ENCODE peak calls at places on chromosome 12, in six cellular contexts. One of them, this sample, is unnamed.

GRCh38 chr12:66217342-66217929 is 28.4 kb downstream of the IRAK3 start:
- DNase-seq in small intestine: no peak
- DNase-seq in Jurkat, Clone E6-1: no peak
- DNase-seq in brain microvascular endothelial cell: no peak
- DNase-seq in choroid plexus epithelial cell: no peak
- DNase-seq in mesendoderm: no peak
- DNase-seq in this sample: no peak

GRCh38 chr12:130441771-130442760 is 104.4 kb downstream of the PIWIL1 start:
- DNase-seq in small intestine: no peak
- DNase-seq in Jurkat, Clone E6-1: no peak
- DNase-seq in brain microvascular endothelial cell: no peak
- DNase-seq in choroid plexus epithelial cell: no peak
- DNase-seq in mesendoderm: no peak
- DNase-seq in this sample: no peak

GRCh38 chr12:57107456-57107855 is 3.7 kb downstream of the STAT6 start:
- DNase-seq in small intestine: no peak
- DNase-seq in Jurkat, Clone E6-1: no peak
- DNase-seq in brain microvascular endothelial cell: no peak
- DNase-seq in choroid plexus epithelial cell: no peak
- DNase-seq in mesendoderm: no peak
- DNase-seq in this sample: no peak

GRCh38 chr12:46775796-46776195 is 50.0 kb downstream of the SLC38A4 start:
- DNase-seq in small intestine: no peak
- DNase-seq in Jurkat, Clone E6-1: no peak
- DNase-seq in brain microvascular endothelial cell: no peak
- DNase-seq in choroid plexus epithelial cell: no peak
- DNase-seq in mesendoderm: no peak
- DNase-seq in this sample: no peak

GRCh38 chr12:54413284-54414190 is 5.5 kb downstream of the ITGA5 start:
- DNase-seq in small intestine: peak
- DNase-seq in Jurkat, Clone E6-1: peak
- DNase-seq in brain microvascular endothelial cell: peak
- DNase-seq in choroid plexus epithelial cell: peak
- DNase-seq in mesendoderm: peak
- DNase-seq in this sample: no peak

GRCh38 chr12:64082866-64083268 is 139.2 kb downstream of the KICS2 start:
- DNase-seq in small intestine: no peak
- DNase-seq in Jurkat, Clone E6-1: no peak
- DNase-seq in brain microvascular endothelial cell: no peak
- DNase-seq in choroid plexus epithelial cell: no peak
- DNase-seq in mesendoderm: no peak
- DNase-seq in this sample: no peak

GRCh38 chr12:54935235-54935951 is 49.2 kb downstream of the TESPA1 start:
- DNase-seq in small intestine: peak
- DNase-seq in Jurkat, Clone E6-1: peak
- DNase-seq in brain microvascular endothelial cell: peak
- DNase-seq in choroid plexus epithelial cell: peak
- DNase-seq in mesendoderm: peak
- DNase-seq in this sample: peak

GRCh38 chr12:131084341-131085011 is 130.8 kb downstream of the ADGRD1 start:
- DNase-seq in small intestine: no peak
- DNase-seq in Jurkat, Clone E6-1: no peak
- DNase-seq in brain microvascular endothelial cell: no peak
- DNase-seq in choroid plexus epithelial cell: no peak
- DNase-seq in mesendoderm: no peak
- DNase-seq in this sample: no peak

GRCh38 chr12:80778005-80778541 is 61.4 kb downstream of the MYF5 start:
- DNase-seq in small intestine: peak
- DNase-seq in Jurkat, Clone E6-1: peak
- DNase-seq in brain microvascular endothelial cell: peak
- DNase-seq in choroid plexus epithelial cell: peak
- DNase-seq in mesendoderm: no peak
- DNase-seq in this sample: peak

GRCh38 chr12:51307655-51308593 is 16.1 kb downstream of the BIN2 start:
- DNase-seq in small intestine: peak
- DNase-seq in Jurkat, Clone E6-1: no peak
- DNase-seq in brain microvascular endothelial cell: peak
- DNase-seq in choroid plexus epithelial cell: peak
- DNase-seq in mesendoderm: no peak
- DNase-seq in this sample: peak

DNA sequence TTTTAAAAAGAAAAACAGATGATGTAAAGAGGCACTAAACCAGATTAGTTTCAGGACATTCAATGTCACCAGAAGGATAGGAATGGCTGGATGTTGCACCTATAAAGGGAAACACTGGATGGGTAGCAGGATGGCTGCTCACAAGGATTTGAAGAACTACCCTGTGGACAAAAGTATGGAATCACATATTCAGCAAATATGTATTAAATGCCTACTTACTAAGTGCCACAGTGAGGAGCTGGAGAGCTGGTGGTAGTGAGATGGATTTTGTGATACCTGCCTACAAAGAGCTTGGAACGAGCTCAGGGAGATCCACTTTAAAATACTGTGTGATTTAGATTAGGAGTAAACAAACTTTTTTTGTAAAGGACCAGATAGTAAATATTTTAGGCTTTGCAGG is 316.2 kb downstream of the PAWR start:
- DNase-seq in small intestine: no peak
- DNase-seq in Jurkat, Clone E6-1: no peak
- DNase-seq in brain microvascular endothelial cell: no peak
- DNase-seq in choroid plexus epithelial cell: no peak
- DNase-seq in mesendoderm: peak
- DNase-seq in this sample: no peak
- H3K4me3 ChIP-seq in small intestine: no peak
- H3K4me3 ChIP-seq in Jurkat, Clone E6-1: no peak
- H3K4me3 ChIP-seq in brain microvascular endothelial cell: no peak
- H3K4me3 ChIP-seq in choroid plexus epithelial cell: no peak
- H3K4me3 ChIP-seq in mesendoderm: no peak
- H3K4me3 ChIP-seq in this sample: no peak

GRCh38 chr12:124721501-124722154 is 142.0 kb downstream of the SCARB1 start:
- DNase-seq in small intestine: no peak
- DNase-seq in Jurkat, Clone E6-1: no peak
- DNase-seq in brain microvascular endothelial cell: no peak
- DNase-seq in choroid plexus epithelial cell: no peak
- DNase-seq in mesendoderm: no peak
- DNase-seq in this sample: no peak
- H3K4me3 ChIP-seq in small intestine: no peak
- H3K4me3 ChIP-seq in Jurkat, Clone E6-1: no peak
- H3K4me3 ChIP-seq in brain microvascular endothelial cell: no peak
- H3K4me3 ChIP-seq in choroid plexus epithelial cell: no peak
- H3K4me3 ChIP-seq in mesendoderm: no peak
- H3K4me3 ChIP-seq in this sample: no peak

DNA sequence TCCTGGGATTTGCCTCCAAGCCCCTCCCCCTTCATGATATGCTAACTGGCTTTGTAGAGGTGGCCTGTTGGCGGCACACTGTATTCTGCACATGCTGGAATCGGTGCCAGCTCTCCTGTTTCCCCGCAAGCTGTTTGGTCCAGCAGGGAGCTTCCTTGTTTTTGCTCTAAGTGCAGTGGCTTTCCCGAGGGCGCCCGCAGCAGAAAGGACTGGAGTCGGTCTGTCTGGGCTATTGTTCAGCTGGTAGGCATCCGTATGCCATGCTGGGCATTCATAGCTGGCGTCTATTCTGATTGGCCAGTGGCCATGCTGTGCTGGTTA is 88.9 kb upstream of the MED13L start:
- DNase-seq in small intestine: peak
- DNase-seq in Jurkat, Clone E6-1: no peak
- DNase-seq in brain microvascular endothelial cell: no peak
- DNase-seq in choroid plexus epithelial cell: no peak
- DNase-seq in mesendoderm: no peak
- DNase-seq in this sample: no peak
- H3K4me3 ChIP-seq in small intestine: no peak
- H3K4me3 ChIP-seq in Jurkat, Clone E6-1: no peak
- H3K4me3 ChIP-seq in brain microvascular endothelial cell: no peak
- H3K4me3 ChIP-seq in choroid plexus epithelial cell: no peak
- H3K4me3 ChIP-seq in mesendoderm: no peak
- H3K4me3 ChIP-seq in this sample: no peak

GRCh38 chr12:3704512-3705348 is 48.2 kb downstream of the CRACR2A start:
- DNase-seq in small intestine: no peak
- DNase-seq in Jurkat, Clone E6-1: no peak
- DNase-seq in brain microvascular endothelial cell: peak
- DNase-seq in choroid plexus epithelial cell: peak
- DNase-seq in mesendoderm: no peak
- DNase-seq in this sample: no peak
- H3K4me3 ChIP-seq in small intestine: no peak
- H3K4me3 ChIP-seq in Jurkat, Clone E6-1: no peak
- H3K4me3 ChIP-seq in brain microvascular endothelial cell: no peak
- H3K4me3 ChIP-seq in choroid plexus epithelial cell: peak
- H3K4me3 ChIP-seq in mesendoderm: no peak
- H3K4me3 ChIP-seq in this sample: no peak

DNA sequence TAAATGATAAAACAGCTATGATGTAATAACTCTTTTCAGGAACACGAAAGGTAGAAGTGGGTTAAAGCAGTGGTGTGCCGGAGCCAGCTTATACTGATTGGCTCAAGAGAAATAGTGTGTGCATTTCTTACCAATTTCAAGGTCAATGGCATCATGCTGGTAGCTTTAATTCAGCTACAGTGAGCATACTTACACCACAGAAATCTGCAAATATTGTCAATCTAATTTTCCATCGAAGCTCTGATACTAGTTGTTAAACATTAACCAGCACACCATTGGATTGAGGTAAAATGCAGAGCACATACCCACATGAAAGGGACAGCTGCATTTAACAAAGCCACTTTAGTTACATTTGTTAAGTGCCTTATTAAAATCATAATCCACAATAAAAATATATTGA is 225.7 kb downstream of the KCNC2 start:
- DNase-seq in small intestine: no peak
- DNase-seq in Jurkat, Clone E6-1: no peak
- DNase-seq in brain microvascular endothelial cell: no peak
- DNase-seq in choroid plexus epithelial cell: no peak
- DNase-seq in mesendoderm: no peak
- DNase-seq in this sample: no peak
- H3K4me3 ChIP-seq in small intestine: no peak
- H3K4me3 ChIP-seq in Jurkat, Clone E6-1: no peak
- H3K4me3 ChIP-seq in brain microvascular endothelial cell: no peak
- H3K4me3 ChIP-seq in choroid plexus epithelial cell: no peak
- H3K4me3 ChIP-seq in mesendoderm: no peak
- H3K4me3 ChIP-seq in this sample: no peak

GRCh38 chr12:6249580-6249979 is 49.4 kb downstream of the CD9 start:
- DNase-seq in small intestine: no peak
- DNase-seq in Jurkat, Clone E6-1: no peak
- DNase-seq in brain microvascular endothelial cell: no peak
- DNase-seq in choroid plexus epithelial cell: no peak
- DNase-seq in mesendoderm: no peak
- DNase-seq in this sample: no peak
- H3K4me3 ChIP-seq in small intestine: no peak
- H3K4me3 ChIP-seq in Jurkat, Clone E6-1: no peak
- H3K4me3 ChIP-seq in brain microvascular endothelial cell: no peak
- H3K4me3 ChIP-seq in choroid plexus epithelial cell: no peak
- H3K4me3 ChIP-seq in mesendoderm: no peak
- H3K4me3 ChIP-seq in this sample: no peak

This sample was measured in skeletal muscle cell.